ENCODE peak calls at places on chromosomes 12 and 14, in four cellular contexts. X, S, H and L are unnamed samples.

GRCh38 chr12:51351913-51352532 is 5.5 kb upstream of the CELA1 start:
- DNase-seq in S (peak), X (peak), H (peak), L (peak)

GRCh38 chr12:109777544-109777943 is 55.7 kb downstream of the TRPV4 start:
- DNase-seq in H (no peak), X (no peak), S (peak), L (no peak)

GRCh38 chr12:127145543-127145928 is 1121.4 kb upstream of the TMEM132C start:
- DNase-seq in S (no peak), H (no peak), X (no peak), L (no peak)

GRCh38 chr14:23154876-23155587 is 28.4 kb downstream of the SLC7A8 start:
- DNase-seq in S (no peak), X (no peak), H (peak), L (peak)

GRCh38 chr12:101832030-101832429 is 1.3 kb upstream of the GNPTAB start:
- DNase-seq in H (no peak), X (no peak), S (no peak), L (no peak)

GRCh38 chr14:22820731-22821130 is 5.5 kb upstream of the SLC7A7 start:
- DNase-seq in X (no peak), H (no peak), S (no peak), L (no peak)

GRCh38 chr14:95189400-95190162 is 32.3 kb upstream of the DICER1 start:
- DNase-seq in X (no peak), S (no peak), H (no peak), L (no peak)

GRCh38 chr14:92914087-92914656 is 8.8 kb upstream of the CHGA start:
- DNase-seq in S (peak), X (peak), H (no peak), L (no peak)

GRCh38 chr14:87960013-87960787 is 32.8 kb downstream of the GALC start:
- DNase-seq in S (peak), X (no peak), H (no peak), L (no peak)

GRCh38 chr12:98719515-98720504 is 74.7 kb downstream of the APAF1 start:
- DNase-seq in S (no peak), H (no peak), X (no peak), L (no peak)

GRCh38 chr12:52522346-52523011 is 2.3 kb upstream of the KRT5 start:
- DNase-seq in X (no peak), S (no peak), H (peak), L (no peak)

DNA sequence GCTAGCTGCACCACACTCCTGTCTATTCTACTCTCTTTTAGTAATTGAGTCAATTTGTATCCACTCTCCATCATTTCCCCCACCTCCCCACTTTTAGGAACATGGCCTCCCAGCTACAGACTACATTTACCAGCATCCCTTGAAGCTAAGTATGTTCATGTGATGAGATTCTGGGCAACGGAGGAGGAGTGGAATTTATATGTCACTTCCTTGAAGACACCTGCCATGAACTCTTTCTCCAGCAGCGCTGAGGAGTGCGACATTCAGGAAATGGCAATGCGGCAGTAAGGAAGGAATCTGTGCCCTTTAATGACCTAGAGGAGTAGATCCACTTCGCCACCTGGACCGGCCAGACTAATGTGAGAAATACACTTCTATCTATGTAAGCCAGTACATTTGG is 243.7 kb upstream of the DIO2 start:
- DNase-seq in X (no peak), S (no peak), H (no peak), L (no peak)
- H3K4me3 ChIP-seq in X (no peak), S (no peak), H (no peak), L (no peak)

GRCh38 chr14:74571441-74571841 is 40.6 kb downstream of the LTBP2 start:
- DNase-seq in X (no peak), H (no peak), S (no peak), L (no peak)
- H3K4me3 ChIP-seq in X (no peak), H (no peak), S (no peak), L (peak)

GRCh38 chr12:94074970-94075695 is 73.2 kb upstream of the PLXNC1 start:
- DNase-seq in S (no peak), H (peak), X (peak), L (peak)
- H3K4me3 ChIP-seq in S (no peak), H (no peak), X (no peak), L (no peak)

GRCh38 chr12:68932123-68932700 is 759 bp downstream of the CPM start:
- DNase-seq in X (peak), H (peak), S (no peak), L (no peak)

GRCh38 chr12:68932701-68933563 is at the start of gene CPM:
- DNase-seq in X (peak), S (peak), H (peak), L (no peak)

GRCh38 chr12:68934392-68934791 is 1.4 kb upstream of the CPM start:
- DNase-seq in S (no peak), H (no peak), X (no peak), L (no peak)

GRCh38 chr12:68930178-68930577 is 2.8 kb downstream of the CPM start:
- DNase-seq in H (no peak), S (no peak), X (no peak), L (no peak)

GRCh38 chr12:68933564-68933893 is 558 bp upstream of the CPM start:
- DNase-seq in H (no peak), X (peak), S (no peak), L (no peak)
- H3K4me3 ChIP-seq in H (no peak), X (peak), S (no peak), L (peak)

GRCh38 chr14:54651018-54651351 is 84.1 kb downstream of the SAMD4A start:
- DNase-seq in H (no peak), S (no peak), X (no peak), L (no peak)
- H3K4me3 ChIP-seq in H (no peak), S (no peak), X (no peak), L (no peak)

GRCh38 chr12:91105807-91106206 is 5.5 kb downstream of the LUM start:
- DNase-seq in X (no peak), S (no peak), H (no peak), L (no peak)

GRCh38 chr12:91108196-91108595 is 3.1 kb downstream of the LUM start:
- DNase-seq in X (no peak), H (no peak), S (no peak), L (no peak)

GRCh38 chr12:91109148-91109564 is 2.1 kb downstream of the LUM start:
- DNase-seq in S (no peak), H (peak), X (peak), L (no peak)

GRCh38 chr12:91104812-91105466 is 6.4 kb downstream of the LUM start:
- DNase-seq in H (no peak), X (no peak), S (no peak), L (no peak)

DNA sequence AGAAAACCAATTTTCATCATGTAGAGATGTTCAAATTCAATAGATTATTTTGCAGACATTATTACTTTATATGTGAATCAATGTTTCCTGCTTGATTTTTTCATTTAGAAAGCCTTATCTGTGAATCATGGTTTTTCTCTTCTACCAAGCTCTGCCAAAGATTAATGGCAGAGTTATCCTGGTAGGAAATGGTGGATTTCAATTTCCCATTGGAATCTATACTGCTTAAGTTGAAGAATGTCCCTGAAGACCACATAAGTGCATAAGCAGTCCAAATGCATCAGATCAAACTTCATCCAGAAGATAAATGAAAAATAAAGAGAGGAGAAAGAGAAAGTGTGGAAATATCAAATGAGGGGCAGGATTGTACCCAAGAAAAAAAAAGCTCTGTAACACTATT is 5.0 kb downstream of the LUM start:
- DNase-seq in S (no peak), H (no peak), X (no peak), L (no peak)
- H3K4me3 ChIP-seq in S (no peak), H (no peak), X (no peak), L (no peak)